ENCODE peak calls at places on chromosome 13, in eight cellular contexts. Z is heart right ventricle, A is epithelial cell of esophagus, X is heart left ventricle, U is neuronal stem cell, I is left ventricle myocardium inferior, T is breast epithelium, J is choroid plexus epithelial cell. W is an unnamed sample.

GRCh38 chr13:50224534-50224933 is 209.3 kb downstream of the KCNRG start:
- DNase-seq in Z (no peak), A (peak; percentile 93), U (no peak), X (no peak), J (peak; percentile 82), I (no peak), T (no peak), W (no peak)

GRCh38 chr13:83672611-83673010 is 209.7 kb downstream of the SLITRK1 start:
- DNase-seq in X (no peak), J (no peak), I (no peak), U (no peak), T (no peak), Z (no peak), A (peak; percentile 54), W (no peak)

GRCh38 chr13:105969761-105970160 is 565.7 kb downstream of the EFNB2 start:
- DNase-seq in I (no peak), A (no peak), T (no peak), U (no peak), J (no peak), X (no peak), Z (no peak), W (peak; percentile 57)

GRCh38 chr13:34816543-34816942 is 125.5 kb upstream of the NBEA start:
- DNase-seq in X (no peak), T (no peak), I (no peak), Z (no peak), U (no peak), A (no peak), J (peak; percentile 28), W (peak; percentile 36)

GRCh38 chr13:100100115-100100879 is 11.4 kb downstream of the PCCA start:
- DNase-seq in A (peak; percentile 85), I (no peak), Z (no peak), U (no peak), X (no peak), T (no peak), J (peak; percentile 95), W (peak; percentile 45)

GRCh38 chr13:45811891-45812583 is 39.5 kb downstream of the SIAH3 start:
- DNase-seq in X (no peak), I (no peak), U (no peak), J (no peak), Z (no peak), T (no peak), A (peak; percentile 89), W (no peak)

GRCh38 chr13:44436589-44437337 is 63.1 kb downstream of the SERP2 start:
- DNase-seq in I (peak; percentile 95), J (peak; percentile 96), X (peak; percentile 96), U (peak; percentile 90), Z (peak; percentile 95), T (peak; percentile 97), A (peak; percentile 95), W (peak; percentile 97)

GRCh38 chr13:112894673-112895481 is 74.1 kb upstream of the MCF2L start:
- DNase-seq in T (no peak), U (peak; percentile 39), Z (no peak), X (peak; percentile 31), A (no peak), I (peak; percentile 17), J (no peak), W (peak; percentile 41)

GRCh38 chr13:51778407-51778806 is 25.6 kb downstream of the DHRS12 start:
- DNase-seq in T (no peak), X (no peak), A (no peak), J (no peak), Z (no peak), U (no peak), I (no peak), W (no peak)

GRCh38 chr13:97435297-97435682 is 1.3 kb downstream of the RAP2A start:
- DNase-seq in U (no peak), J (no peak), T (no peak), Z (no peak), A (no peak), I (no peak), X (no peak), W (no peak)

GRCh38 chr13:49810825-49811526 is 18.5 kb upstream of the KPNA3 start:
- DNase-seq in U (no peak), A (peak; percentile 87), X (peak; percentile 41), Z (no peak), T (no peak), J (peak; percentile 56), I (no peak), W (peak; percentile 73)

GRCh38 chr13:44389003-44389666 is 15.5 kb downstream of the SERP2 start:
- DNase-seq in A (no peak), U (no peak), X (no peak), I (no peak), J (no peak), Z (no peak), T (no peak), W (no peak)

GRCh38 chr13:113639661-113640262 is 18.2 kb downstream of the ATP4B start:
- DNase-seq in X (peak; percentile 60), A (no peak), T (peak; percentile 45), Z (no peak), I (peak; percentile 35), U (no peak), J (no peak), W (no peak)

GRCh38 chr13:83503424-83503823 is 378.9 kb downstream of the SLITRK1 start:
- DNase-seq in X (no peak), U (no peak), J (peak; percentile 74), I (no peak), T (no peak), A (peak; percentile 16), Z (no peak), W (no peak)

GRCh38 chr13:32381539-32381938 is 46.4 kb downstream of the N4BP2L1 start:
- DNase-seq in A (peak; percentile 48), U (peak; percentile 15), X (no peak), T (no peak), J (peak; percentile 72), Z (no peak), I (no peak), W (peak; percentile 44)

GRCh38 chr13:21389124-21389523 is 70.0 kb downstream of the ZDHHC20 start:
- DNase-seq in U (no peak), J (no peak), A (no peak), X (no peak), I (no peak), T (no peak), Z (no peak), W (no peak)

GRCh38 chr13:113216165-113217056 is 7.0 kb downstream of the CUL4A start:
- DNase-seq in U (peak; percentile 40), Z (no peak), T (no peak), X (peak; percentile 72), I (peak; percentile 47), J (peak; percentile 63), A (peak; percentile 81), W (peak; percentile 54)

GRCh38 chr13:46712524-46712923 is 84.4 kb downstream of the ESD start:
- DNase-seq in T (no peak), I (no peak), X (no peak), Z (no peak), A (no peak), U (no peak), J (peak; percentile 55), W (peak; percentile 11)

GRCh38 chr13:108325863-108326262 is 56.3 kb downstream of the TNFSF13B start:
- DNase-seq in U (no peak), T (no peak), J (no peak), X (no peak), A (no peak), I (no peak), Z (no peak), W (no peak)

GRCh38 chr13:111943229-111943795 is 123.6 kb upstream of the SOX1 start:
- DNase-seq in A (no peak), U (no peak), Z (no peak), I (no peak), T (no peak), J (no peak), X (no peak), W (no peak)

GRCh38 chr13:89066868-89067466 is 1395.8 kb downstream of the SLITRK5 start:
- DNase-seq in I (no peak), X (no peak), T (no peak), Z (no peak), J (peak; percentile 69), U (peak; percentile 40), A (peak; percentile 77), W (peak; percentile 77)

GRCh38 chr13:30388401-30389283 is 33.7 kb upstream of the UBE2L5 start:
- DNase-seq in X (no peak), I (no peak), A (peak; percentile 64), U (no peak), T (no peak), Z (no peak), J (no peak), W (no peak)
- H3K4me3 ChIP-seq in X (no peak overlapping the region), I (no peak overlapping the region), A (peak overlapping the region; percentile 14), U (no peak overlapping the region), T (peak overlapping the region; percentile 28), Z (no peak overlapping the region), J (no peak overlapping the region), W (no peak overlapping the region)

GRCh38 chr13:74061939-74062595 is 72.1 kb downstream of the KLF12 start:
- DNase-seq in T (no peak), J (peak; percentile 89), Z (no peak), X (no peak), U (no peak), A (no peak), I (no peak), W (no peak)
- H3K4me3 ChIP-seq in T (no peak overlapping the region), J (no peak overlapping the region), Z (no peak overlapping the region), X (no peak overlapping the region), U (no peak overlapping the region), A (no peak overlapping the region), I (peak overlapping the region; percentile 57), W (no peak overlapping the region)

GRCh38 chr13:75760182-75760981 is 124.3 kb downstream of the LMO7 start:
- DNase-seq in I (no peak), U (no peak), J (peak; percentile 45), T (no peak), Z (no peak), A (peak; percentile 93), X (peak; percentile 33), W (peak; percentile 83)
- H3K4me3 ChIP-seq in I (peak overlapping the region; percentile 62), U (no peak overlapping the region), J (peak overlapping the region; percentile 1), T (peak overlapping the region; percentile 28), Z (peak overlapping the region; percentile 30), A (peak overlapping the region; percentile 69), X (peak overlapping the region; percentile 47), W (peak overlapping the region; percentile 25)

GRCh38 chr13:95641961-95642621 is 2.4 kb downstream of the DZIP1 start:
- DNase-seq in Z (peak; percentile 54), X (peak; percentile 38), T (no peak), J (peak; percentile 68), I (peak; percentile 41), U (peak; percentile 6), A (peak; percentile 58), W (peak; percentile 73)
- H3K4me3 ChIP-seq in Z (peak overlapping the region; percentile 26), X (peak overlapping the region; percentile 57), T (peak overlapping the region; percentile 57), J (peak overlapping the region; percentile 77), I (peak overlapping the region; percentile 78), U (peak overlapping the region; percentile 62), A (peak overlapping the region; percentile 40), W (peak overlapping the region; percentile 21)

DNA sequence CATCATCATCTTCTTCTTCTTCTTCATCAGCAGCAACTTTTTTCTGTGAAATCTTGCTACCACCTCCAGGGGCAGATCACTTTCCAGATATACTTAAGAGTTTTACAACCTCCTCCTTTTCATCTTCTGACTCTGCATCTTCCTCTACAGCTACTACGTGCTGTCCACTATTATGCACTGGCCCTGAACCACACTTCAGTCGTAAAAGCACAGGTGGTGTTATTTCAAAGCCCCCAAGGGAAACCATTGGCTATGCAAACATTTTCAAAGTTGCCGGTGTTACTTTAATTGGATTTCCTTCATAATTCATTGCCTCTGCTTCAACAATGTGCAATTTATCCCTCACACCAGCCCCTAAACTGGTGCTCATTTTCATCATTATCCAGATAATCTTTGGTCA is 75.0 kb downstream of the POLR1D start:
- DNase-seq in Z (no peak), A (no peak), X (no peak), I (no peak), J (no peak), T (no peak), U (no peak), W (no peak)
- H3K4me3 ChIP-seq in Z (no peak overlapping the region), A (no peak overlapping the region), X (no peak overlapping the region), I (no peak overlapping the region), J (no peak overlapping the region), T (no peak overlapping the region), U (no peak overlapping the region), W (no peak overlapping the region)